ENCODE peak calls at places on chromosomes 13 and 19, in four cellular contexts. I is IMR-90, D is AG04449, Y is mucosa of descending colon. U is an unnamed sample.
A peak's percentile ranks its signal among the peaks of the same experiment; 100 is the strongest.

GRCh38 chr13:83881917-83882625 is at the start of gene SLITRK1:
- DNase-seq in I (peak; percentile 19), D (no peak), Y (no peak), U (peak; percentile 59)

GRCh38 chr19:30316560-30317106 is 55.6 kb upstream of the ZNF536 start:
- DNase-seq in I (no peak), D (no peak), Y (no peak), U (no peak)

GRCh38 chr13:97780486-97780885 is 173.0 kb upstream of the IPO5 start:
- DNase-seq in D (no peak), I (no peak), Y (no peak), U (no peak)

GRCh38 chr19:58566989-58567388 is 6.1 kb downstream of the MZF1 start:
- DNase-seq in Y (peak; percentile 10), D (no peak), I (no peak), U (no peak)

GRCh38 chr13:31923134-31923763 is 108.3 kb upstream of the FRY start:
- DNase-seq in D (no peak), I (no peak), Y (no peak), U (no peak)

GRCh38 chr19:45901432-45901903 is 945 bp downstream of the MYPOP start:
- DNase-seq in Y (peak; percentile 57), D (no peak), I (peak; percentile 42), U (no peak)

GRCh38 chr13:37270206-37271001 is 164.9 kb upstream of the CSNK1A1L start:
- DNase-seq in D (no peak), I (peak; percentile 18), Y (no peak), U (no peak)

GRCh38 chr13:23618341-23618740 is 48.1 kb downstream of the TNFRSF19 start:
- DNase-seq in D (peak; percentile 87), Y (no peak), I (peak; percentile 98), U (peak; percentile 98)

GRCh38 chr13:101230271-101230890 is 185.9 kb downstream of the NALCN start:
- DNase-seq in Y (no peak), I (peak; percentile 15), D (no peak), U (no peak)

GRCh38 chr13:64154514-64154913 is 2738.9 kb upstream of the PCDH20 start:
- DNase-seq in D (no peak), Y (no peak), I (peak; percentile 40), U (peak; percentile 8)

GRCh38 chr13:34749046-34749445 is 193.0 kb upstream of the NBEA start:
- DNase-seq in D (no peak), Y (no peak), I (no peak), U (no peak)

GRCh38 chr13:59144700-59145099 is 1019.0 kb downstream of the DIAPH3 start:
- DNase-seq in I (no peak), Y (no peak), D (no peak), U (no peak)

GRCh38 chr13:113002206-113002821 is 33.3 kb downstream of the MCF2L start:
- DNase-seq in D (no peak), I (no peak), Y (peak; percentile 58), U (peak; percentile 7)

GRCh38 chr19:13993554-13994308 is 12.4 kb downstream of the RFX1 start:
- DNase-seq in Y (no peak), I (no peak), D (no peak), U (no peak)

GRCh38 chr13:45297456-45298205 is 43.4 kb downstream of the TPT1 start:
- DNase-seq in D (no peak), Y (no peak), I (no peak), U (peak; percentile 40)

GRCh38 chr13:42812311-42812710 is 30.9 kb downstream of the FAM216B start:
- DNase-seq in I (no peak), Y (no peak), D (no peak), U (no peak)

GRCh38 chr13:65166675-65167074 is 2063.5 kb downstream of the PCDH9 start:
- DNase-seq in D (no peak), I (no peak), Y (no peak), U (no peak)

GRCh38 chr19:55482967-55483671 is 1.9 kb upstream of the NAT14 start:
- DNase-seq in Y (no peak), D (no peak), I (no peak), U (no peak)

GRCh38 chr19:55484571-55485438 is at the start of gene NAT14:
- DNase-seq in I (peak; percentile 48), D (no peak), Y (peak; percentile 61), U (no peak)

GRCh38 chr19:55482128-55482961 is 2.6 kb upstream of the NAT14 start:
- DNase-seq in Y (no peak), D (no peak), I (no peak), U (no peak)

GRCh38 chr19:55485439-55486011 is 537 bp downstream of the NAT14 start:
- DNase-seq in Y (peak; percentile 28), D (no peak), I (no peak), U (no peak)

DNA sequence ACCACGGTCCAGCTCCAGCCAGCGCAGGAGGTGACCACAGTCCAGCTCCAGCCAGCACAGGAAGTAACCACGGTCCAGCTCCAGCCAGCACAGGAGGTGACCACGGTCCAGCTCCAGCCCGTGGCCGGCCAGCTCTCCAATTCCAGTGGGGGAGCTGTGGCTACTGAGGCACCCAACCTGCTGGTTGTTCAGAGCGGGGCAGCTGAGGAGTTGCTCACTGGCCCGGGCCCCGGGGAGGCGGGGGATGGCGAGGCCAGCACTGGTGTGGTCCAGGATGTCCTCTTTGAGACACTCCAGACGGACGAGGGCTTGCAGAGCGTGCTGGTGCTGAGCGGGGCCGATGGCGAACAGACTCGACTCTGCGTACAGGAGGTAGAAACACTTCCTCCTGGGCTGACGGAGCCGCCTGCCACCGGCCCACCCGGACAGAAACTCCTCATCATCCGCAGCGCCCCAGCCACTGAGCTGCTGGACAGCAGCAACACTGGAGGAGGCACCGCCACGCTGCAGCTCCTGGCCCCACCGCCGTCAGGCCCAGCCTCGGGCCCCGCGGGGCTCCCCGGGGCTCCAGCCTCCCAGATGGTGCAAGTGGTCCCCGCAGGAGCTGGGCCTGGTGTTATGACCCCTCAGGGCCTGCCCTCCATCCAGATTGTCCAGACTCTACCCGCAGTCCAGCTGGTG is 1.2 kb upstream of the NAT14 start:
- DNase-seq in I (no peak), Y (no peak), D (no peak), U (no peak)
- TF ChIP-seq CTCF in I (no peak), Y (no peak), D (no peak), U (no peak)

DNA sequence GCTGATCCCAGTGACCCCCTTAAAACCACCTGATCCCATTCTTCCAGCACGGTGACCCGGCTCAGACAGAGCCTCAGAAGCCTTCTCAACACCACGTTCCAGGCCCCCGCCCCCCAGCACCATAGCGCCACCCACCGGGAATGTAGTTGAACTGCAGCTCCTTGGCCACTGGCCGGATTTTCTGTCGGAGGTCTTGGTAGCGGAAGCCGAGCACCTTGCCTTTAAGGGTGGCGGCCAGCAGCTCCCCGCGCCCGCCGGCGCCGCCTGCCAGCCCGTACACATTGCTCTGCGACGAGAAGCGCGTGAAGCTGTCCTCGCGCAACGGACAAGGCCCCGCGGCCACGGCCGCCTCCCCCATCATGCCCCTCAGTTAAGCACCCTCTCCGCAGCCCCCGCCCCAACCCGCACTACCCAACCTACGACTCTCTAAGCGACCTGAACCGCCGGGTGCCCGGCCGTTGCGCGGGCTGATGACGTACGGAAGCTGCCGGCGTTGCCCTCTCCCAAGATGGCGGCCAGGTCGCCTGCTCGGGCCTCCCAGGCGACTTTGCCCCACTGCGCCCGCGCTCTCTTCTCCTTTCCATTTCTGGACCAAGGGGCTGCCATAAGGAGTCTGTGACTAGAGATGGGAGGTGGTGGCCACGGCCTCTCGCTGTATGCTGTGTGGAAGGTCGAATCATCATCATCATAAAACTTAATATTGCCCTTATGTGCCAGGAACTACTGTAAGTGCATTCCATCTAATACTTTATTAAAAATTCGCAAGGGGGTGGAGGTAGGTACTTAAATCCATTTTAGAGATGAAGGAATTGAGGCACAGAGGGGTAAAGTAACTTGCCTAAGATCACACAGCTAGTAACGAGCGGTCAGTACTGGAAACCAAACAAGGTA is at the start of gene KPTN:
- DNase-seq in Y (peak; percentile 91), D (peak; percentile 58), I (peak; percentile 90), U (peak; percentile 56)
- H3K4me3 ChIP-seq in Y (peak within 1 kb of the TSS; percentile 31), D (peak within 1 kb of the TSS; percentile 74), I (peak within 1 kb of the TSS; percentile 64), U (peak within 1 kb of the TSS; percentile 67)

GRCh38 chr19:1221141-1221903 is 15.7 kb downstream of the STK11 start:
- DNase-seq in D (no peak), Y (peak; percentile 72), I (peak; percentile 54), U (no peak)
- TF ChIP-seq CTCF in D (peak; percentile 77), Y (peak; percentile 51), I (peak; percentile 62), U (peak; percentile 74)

GRCh38 chr19:38211206-38211605 is 12.8 kb downstream of the DPF1 start:
- DNase-seq in Y (no peak), I (no peak), D (no peak), U (no peak)

GRCh38 chr19:38209671-38210457 is 14.2 kb downstream of the DPF1 start:
- DNase-seq in I (peak; percentile 37), D (no peak), Y (peak; percentile 50), U (no peak)

GRCh38 chr19:38209152-38209551 is 14.9 kb downstream of the DPF1 start:
- DNase-seq in D (no peak), I (no peak), Y (no peak), U (no peak)

GRCh38 chr19:38211779-38212178 is 12.2 kb downstream of the DPF1 start:
- DNase-seq in I (no peak), Y (no peak), D (no peak), U (no peak)

GRCh38 chr19:38210458-38210987 is 13.5 kb downstream of the DPF1 start:
- DNase-seq in Y (peak; percentile 42), D (no peak), I (peak; percentile 28), U (no peak)
- H3K4me3 ChIP-seq in Y (no peak overlapping the region), D (peak overlapping the region; percentile 18), I (no peak overlapping the region), U (no peak overlapping the region)

DNA sequence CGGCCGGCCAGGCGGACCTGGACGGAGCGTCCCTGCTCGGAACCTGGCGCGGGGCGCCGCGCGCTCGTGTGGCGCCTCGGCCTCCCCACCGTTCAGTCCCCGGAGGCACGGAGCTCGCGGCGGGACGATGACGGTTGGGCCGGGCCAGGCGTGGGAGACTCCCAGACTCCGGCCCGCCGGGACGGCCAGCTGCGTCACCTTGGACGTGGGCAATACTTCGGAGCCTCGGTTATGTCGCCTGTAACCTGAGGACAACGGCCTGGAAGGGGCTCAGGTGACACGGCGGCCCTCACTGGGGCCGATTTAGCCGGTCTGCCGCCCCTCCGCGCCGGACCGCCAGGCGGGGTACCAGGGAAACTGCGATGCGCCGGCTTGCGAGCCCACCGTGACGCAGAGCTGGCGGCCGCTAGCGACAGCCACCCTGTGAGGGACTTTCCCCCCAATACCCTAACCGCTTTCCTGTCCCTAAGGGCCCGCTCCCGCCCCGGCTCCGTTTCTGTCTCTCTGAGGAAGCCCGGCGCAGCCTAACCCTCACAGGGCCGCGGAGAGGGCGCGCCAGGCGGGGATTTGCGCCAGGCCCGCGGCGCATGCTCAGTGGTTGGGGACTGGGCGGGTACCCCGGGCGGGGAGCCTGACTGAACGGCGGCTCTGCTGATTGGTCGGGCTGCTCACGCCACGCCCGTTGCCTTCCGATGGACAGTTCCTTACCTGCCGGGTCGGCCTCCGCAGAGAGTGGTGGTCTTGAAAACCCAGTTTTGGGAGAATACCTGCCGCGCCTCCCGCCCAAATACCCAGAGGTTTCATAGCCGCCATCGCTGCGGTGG is 109.5 kb upstream of the DOCK9 start:
- DNase-seq in Y (peak; percentile 96), D (no peak), I (peak; percentile 59), U (peak; percentile 55)
- TF ChIP-seq CTCF in Y (peak; percentile 21), D (peak; percentile 31), I (peak; percentile 4), U (peak; percentile 32)

GRCh38 chr19:3275583-3276340 is 51.3 kb downstream of the CELF5 start:
- DNase-seq in D (no peak), Y (peak; percentile 92), I (peak; percentile 60), U (peak; percentile 31)
- H3K4me3 ChIP-seq in D (peak overlapping the region; percentile 52), Y (no peak overlapping the region), I (peak overlapping the region; percentile 82), U (peak overlapping the region; percentile 35)

U was measured in retinal pigment epithelial cell.